ENCODE peak calls at places on chromosomes 7 and 10, in nine cellular contexts. H, E, C, F, P, D, M, N and G are unnamed samples.

GRCh38 chr7:155141562-155141961 is 71.4 kb downstream of the HTR5A start:
- ATAC-seq in H (no peak), E (no peak), C (no peak), F (no peak), P (no peak), D (no peak), M (no peak), N (no peak), G (no peak)

GRCh38 chr7:22393825-22394458 is 37.0 kb upstream of the RAPGEF5 start:
- ATAC-seq in H (peak; percentile 87), E (no peak), C (no peak), F (no peak), P (no peak), D (no peak), M (no peak), N (no peak), G (no peak)

GRCh38 chr7:6241607-6241973 is 30.8 kb downstream of the CYTH3 start:
- ATAC-seq in H (no peak), E (no peak), C (no peak), F (no peak), P (no peak), D (no peak), M (no peak), N (no peak), G (no peak)

GRCh38 chr7:105337529-105337928 is 51.2 kb downstream of the SRPK2 start:
- ATAC-seq in H (no peak), E (no peak), C (no peak), F (no peak), P (no peak), D (peak; percentile 66), M (no peak), N (no peak), G (no peak)

GRCh38 chr10:119460369-119461195 is 81.9 kb downstream of the RGS10 start:
- ATAC-seq in H (no peak), E (no peak), C (no peak), F (peak; percentile 3), P (no peak), D (peak; percentile 31), M (peak; percentile 13), N (peak; percentile 9), G (no peak)

GRCh38 chr7:143416565-143417149 is 8.0 kb upstream of the EPHA1 start:
- ATAC-seq in H (peak; percentile 73), E (peak; percentile 78), C (peak; percentile 83), F (peak; percentile 78), P (no peak), D (no peak), M (peak; percentile 58), N (no peak), G (peak; percentile 31)

GRCh38 chr7:99709260-99709659 is 25.7 kb downstream of the CYP3A7 start:
- ATAC-seq in H (no peak), E (no peak), C (no peak), F (no peak), P (no peak), D (no peak), M (no peak), N (no peak), G (no peak)

GRCh38 chr7:1746491-1746975 is 76.5 kb downstream of the ELFN1 start:
- ATAC-seq in H (no peak), E (no peak), C (no peak), F (no peak), P (no peak), D (no peak), M (no peak), N (no peak), G (no peak)

GRCh38 chr10:34107623-34108516 is 707.2 kb downstream of the PARD3 start:
- ATAC-seq in H (no peak), E (no peak), C (no peak), F (no peak), P (no peak), D (no peak), M (no peak), N (no peak), G (no peak)

GRCh38 chr7:116859323-116859722 is 3.1 kb upstream of the CAPZA2 start:
- ATAC-seq in H (no peak), E (no peak), C (no peak), F (no peak), P (no peak), D (no peak), M (no peak), N (no peak), G (no peak)

GRCh38 chr7:134996097-134996550 is 9.8 kb downstream of the AGBL3 start:
- ATAC-seq in H (no peak), E (no peak), C (no peak), F (no peak), P (no peak), D (no peak), M (peak; percentile 39), N (no peak), G (no peak)

GRCh38 chr10:99920486-99920885 is 89.3 kb downstream of the DNMBP start:
- ATAC-seq in H (no peak), E (no peak), C (no peak), F (no peak), P (no peak), D (no peak), M (no peak), N (no peak), G (no peak)

GRCh38 chr7:94696981-94697670 is 41.2 kb upstream of the SGCE start:
- ATAC-seq in H (peak; percentile 84), E (peak; percentile 91), C (peak; percentile 93), F (peak; percentile 71), P (no peak), D (peak; percentile 79), M (peak; percentile 72), N (peak; percentile 90), G (peak; percentile 92)

GRCh38 chr7:53302511-53303246 is 267.2 kb downstream of the POM121L12 start:
- ATAC-seq in H (no peak), E (no peak), C (no peak), F (no peak), P (no peak), D (no peak), M (no peak), N (no peak), G (no peak)

GRCh38 chr7:152424348-152425108 is 11.3 kb downstream of the KMT2C start:
- ATAC-seq in H (peak; percentile 37), E (no peak), C (peak; percentile 30), F (no peak), P (no peak), D (peak; percentile 53), M (no peak), N (no peak), G (no peak)

GRCh38 chr7:70893985-70894722 is 237.8 kb upstream of the GALNT17 start:
- ATAC-seq in H (no peak), E (no peak), C (no peak), F (no peak), P (no peak), D (no peak), M (no peak), N (no peak), G (no peak)

GRCh38 chr7:35263396-35263795 is 9.5 kb upstream of the TBX20 start:
- ATAC-seq in H (no peak), E (no peak), C (no peak), F (no peak), P (no peak), D (peak; percentile 83), M (no peak), N (peak; percentile 81), G (no peak)

GRCh38 chr10:74025380-74025978 is 27.6 kb downstream of the VCL start:
- ATAC-seq in H (no peak), E (no peak), C (no peak), F (no peak), P (no peak), D (no peak), M (no peak), N (no peak), G (no peak)

GRCh38 chr10:68327889-68328786 is 3.7 kb upstream of the HNRNPH3 start:
- ATAC-seq in H (no peak), E (no peak), C (no peak), F (no peak), P (no peak), D (no peak), M (no peak), N (no peak), G (no peak)
- H3K4me3 ChIP-seq in H (no peak overlapping the region), E (no peak overlapping the region), C (no peak overlapping the region), F (peak overlapping the region; percentile 25), P (peak overlapping the region; percentile 18), D (no peak overlapping the region), M (peak overlapping the region; percentile 20), N (no peak overlapping the region), G (no peak overlapping the region)

DNA sequence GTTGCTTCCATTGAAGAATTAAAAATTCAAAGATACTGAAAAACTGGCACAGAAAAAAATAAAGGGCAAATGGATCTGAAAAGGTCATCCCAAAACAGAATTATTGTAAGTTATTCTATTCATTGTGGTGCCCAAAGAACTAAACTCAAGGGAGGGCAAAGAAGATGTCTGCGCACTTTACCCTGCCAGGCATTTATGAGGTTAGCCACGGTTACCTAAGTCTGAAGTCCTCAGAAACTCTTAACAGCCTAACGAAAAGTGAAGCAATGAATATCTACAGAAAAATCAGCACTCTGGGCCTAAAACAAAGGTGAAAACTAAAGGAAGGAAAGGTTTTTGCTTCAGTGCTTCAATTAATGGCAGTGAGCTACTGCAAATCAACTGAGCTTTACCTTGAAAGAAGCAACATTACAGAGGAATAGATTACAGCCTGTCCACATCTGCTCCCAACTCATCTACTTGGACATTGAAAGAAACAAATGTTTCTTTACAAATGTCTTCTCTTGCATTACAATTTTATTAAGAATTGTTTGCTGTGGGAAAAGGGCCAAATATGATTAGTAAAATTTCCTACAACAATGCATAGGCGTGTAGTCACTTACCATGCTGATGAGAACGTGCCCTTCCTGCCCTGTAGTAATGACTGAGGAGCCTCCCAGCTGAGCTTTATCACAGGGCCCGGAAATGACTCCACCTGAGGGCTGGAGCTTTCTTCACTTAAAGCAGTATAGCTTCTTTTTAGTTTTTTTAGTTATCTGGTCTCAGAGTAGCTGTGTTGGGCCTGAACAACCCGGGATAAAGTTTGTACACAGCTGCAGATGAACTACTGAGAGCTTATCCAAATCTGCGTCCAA is at the start of gene TUBAL3:
- ATAC-seq in H (no peak), E (no peak), C (no peak), F (no peak), P (no peak), D (peak; percentile 71), M (no peak), N (peak; percentile 70), G (no peak)
- H3K4me3 ChIP-seq in H (no peak within 1 kb of the TSS), E (no peak within 1 kb of the TSS), C (no peak within 1 kb of the TSS), F (no peak within 1 kb of the TSS), P (no peak within 1 kb of the TSS), D (no peak within 1 kb of the TSS), M (no peak within 1 kb of the TSS), N (peak within 1 kb of the TSS; percentile 15), G (no peak within 1 kb of the TSS)

GRCh38 chr10:127386606-127387327 is 162.3 kb upstream of the NPS start:
- ATAC-seq in H (no peak), E (peak; percentile 70), C (no peak), F (no peak), P (no peak), D (no peak), M (no peak), N (no peak), G (no peak)
- H3K4me3 ChIP-seq in H (no peak overlapping the region), E (no peak overlapping the region), C (no peak overlapping the region), F (no peak overlapping the region), P (no peak overlapping the region), D (no peak overlapping the region), M (no peak overlapping the region), N (no peak overlapping the region), G (no peak overlapping the region)

DNA sequence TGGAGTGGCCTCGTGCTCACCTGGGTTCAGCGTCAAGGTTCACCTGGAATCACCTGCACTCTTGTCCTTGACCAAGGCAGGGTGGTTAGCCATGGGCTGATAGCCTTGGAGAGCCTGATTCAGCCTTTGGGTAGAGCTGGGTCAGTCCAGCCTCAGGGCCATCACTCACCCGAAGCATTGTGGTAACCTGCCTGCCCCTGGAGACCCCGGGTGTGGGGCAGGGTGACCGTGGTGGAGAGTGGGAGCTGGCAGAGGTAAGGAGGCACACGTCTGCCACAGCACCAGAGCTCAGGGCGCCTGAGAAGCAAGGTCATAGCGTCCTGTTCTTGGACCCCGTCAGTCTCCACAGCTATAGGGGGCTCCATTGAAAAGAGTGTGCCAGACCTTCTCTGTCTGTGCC is 27.7 kb upstream of the WDFY4 start:
- ATAC-seq in H (no peak), E (no peak), C (no peak), F (no peak), P (no peak), D (no peak), M (no peak), N (no peak), G (no peak)
- H3K4me3 ChIP-seq in H (no peak overlapping the region), E (no peak overlapping the region), C (no peak overlapping the region), F (peak overlapping the region; percentile 54), P (no peak overlapping the region), D (no peak overlapping the region), M (no peak overlapping the region), N (no peak overlapping the region), G (peak overlapping the region; percentile 60)